ENCODE peak calls at places on chromosomes 12 and 14, in eight cellular contexts. One of them, this sample, is unnamed.

GRCh38 chr14:74407021-74407800 is 18.8 kb downstream of the SYNDIG1L start:
- DNase-seq in GM19239: no peak
- DNase-seq in astrocyte of the spinal cord: no peak
- DNase-seq in activated CD4-positive, alpha-beta T cell treated with anti-CD3 and anti-CD28 coated beads, Interleukin-2, amount 50 U/mL, for 48 hours: no peak
- DNase-seq in fibroblast of lung: no peak
- DNase-seq in ELR: no peak
- DNase-seq in NCI-H2029: no peak
- DNase-seq in adrenal gland: no peak
- DNase-seq in this sample: peak; percentile 17

GRCh38 chr14:71203306-71203705 is 296.0 kb downstream of the PCNX1 start:
- DNase-seq in GM19239: no peak
- DNase-seq in activated CD4-positive, alpha-beta T cell treated with anti-CD3 and anti-CD28 coated beads, Interleukin-2, amount 50 U/mL, for 48 hours: no peak
- DNase-seq in fibroblast of lung: no peak
- DNase-seq in ELR: peak; percentile 80
- DNase-seq in NCI-H2029: no peak
- DNase-seq in adrenal gland: no peak
- DNase-seq in astrocyte of the spinal cord: no peak
- DNase-seq in this sample: no peak

GRCh38 chr14:95468416-95469133 is 47.9 kb downstream of the SYNE3 start:
- DNase-seq in GM19239: no peak
- DNase-seq in ELR: no peak
- DNase-seq in astrocyte of the spinal cord: no peak
- DNase-seq in adrenal gland: no peak
- DNase-seq in activated CD4-positive, alpha-beta T cell treated with anti-CD3 and anti-CD28 coated beads, Interleukin-2, amount 50 U/mL, for 48 hours: no peak
- DNase-seq in NCI-H2029: no peak
- DNase-seq in fibroblast of lung: no peak
- DNase-seq in this sample: no peak

GRCh38 chr14:39447155-39447554 is 14.9 kb upstream of the FBXO33 start:
- DNase-seq in astrocyte of the spinal cord: no peak
- DNase-seq in GM19239: no peak
- DNase-seq in fibroblast of lung: no peak
- DNase-seq in adrenal gland: no peak
- DNase-seq in ELR: no peak
- DNase-seq in NCI-H2029: no peak
- DNase-seq in activated CD4-positive, alpha-beta T cell treated with anti-CD3 and anti-CD28 coated beads, Interleukin-2, amount 50 U/mL, for 48 hours: no peak
- DNase-seq in this sample: no peak

GRCh38 chr12:54629925-54630324 is 4.8 kb downstream of the LACRT start:
- DNase-seq in fibroblast of lung: no peak
- DNase-seq in NCI-H2029: no peak
- DNase-seq in GM19239: no peak
- DNase-seq in activated CD4-positive, alpha-beta T cell treated with anti-CD3 and anti-CD28 coated beads, Interleukin-2, amount 50 U/mL, for 48 hours: no peak
- DNase-seq in adrenal gland: no peak
- DNase-seq in astrocyte of the spinal cord: no peak
- DNase-seq in ELR: no peak
- DNase-seq in this sample: no peak

GRCh38 chr12:101172316-101172715 is 37.7 kb downstream of the SLC5A8 start:
- DNase-seq in NCI-H2029: no peak
- DNase-seq in fibroblast of lung: no peak
- DNase-seq in GM19239: no peak
- DNase-seq in astrocyte of the spinal cord: no peak
- DNase-seq in ELR: peak; percentile 66
- DNase-seq in activated CD4-positive, alpha-beta T cell treated with anti-CD3 and anti-CD28 coated beads, Interleukin-2, amount 50 U/mL, for 48 hours: no peak
- DNase-seq in adrenal gland: peak; percentile 27
- DNase-seq in this sample: peak; percentile 39

GRCh38 chr12:94174576-94174975 is 26.2 kb downstream of the PLXNC1 start:
- DNase-seq in NCI-H2029: no peak
- DNase-seq in fibroblast of lung: no peak
- DNase-seq in adrenal gland: peak; percentile 54
- DNase-seq in activated CD4-positive, alpha-beta T cell treated with anti-CD3 and anti-CD28 coated beads, Interleukin-2, amount 50 U/mL, for 48 hours: peak; percentile 40
- DNase-seq in GM19239: no peak
- DNase-seq in astrocyte of the spinal cord: no peak
- DNase-seq in ELR: no peak
- DNase-seq in this sample: no peak

GRCh38 chr12:3770891-3771290 is 18.0 kb upstream of the CRACR2A start:
- DNase-seq in GM19239: no peak
- DNase-seq in activated CD4-positive, alpha-beta T cell treated with anti-CD3 and anti-CD28 coated beads, Interleukin-2, amount 50 U/mL, for 48 hours: no peak
- DNase-seq in adrenal gland: no peak
- DNase-seq in fibroblast of lung: peak; percentile 84
- DNase-seq in ELR: peak; percentile 87
- DNase-seq in astrocyte of the spinal cord: peak; percentile 76
- DNase-seq in NCI-H2029: no peak
- DNase-seq in this sample: no peak

GRCh38 chr12:105469182-105469581 is 138.7 kb downstream of the C12orf75 start:
- DNase-seq in astrocyte of the spinal cord: no peak
- DNase-seq in adrenal gland: no peak
- DNase-seq in GM19239: no peak
- DNase-seq in fibroblast of lung: no peak
- DNase-seq in NCI-H2029: no peak
- DNase-seq in ELR: no peak
- DNase-seq in activated CD4-positive, alpha-beta T cell treated with anti-CD3 and anti-CD28 coated beads, Interleukin-2, amount 50 U/mL, for 48 hours: no peak
- DNase-seq in this sample: no peak

GRCh38 chr14:75969126-75969525 is 12.7 kb downstream of the TGFB3 start:
- DNase-seq in adrenal gland: no peak
- DNase-seq in ELR: no peak
- DNase-seq in astrocyte of the spinal cord: no peak
- DNase-seq in fibroblast of lung: no peak
- DNase-seq in NCI-H2029: no peak
- DNase-seq in GM19239: no peak
- DNase-seq in activated CD4-positive, alpha-beta T cell treated with anti-CD3 and anti-CD28 coated beads, Interleukin-2, amount 50 U/mL, for 48 hours: no peak
- DNase-seq in this sample: no peak

GRCh38 chr14:64997108-64997794 is 10.6 kb downstream of the FNTB start:
- DNase-seq in GM19239: no peak
- DNase-seq in fibroblast of lung: no peak
- DNase-seq in ELR: no peak
- DNase-seq in activated CD4-positive, alpha-beta T cell treated with anti-CD3 and anti-CD28 coated beads, Interleukin-2, amount 50 U/mL, for 48 hours: no peak
- DNase-seq in NCI-H2029: no peak
- DNase-seq in adrenal gland: no peak
- DNase-seq in astrocyte of the spinal cord: no peak
- DNase-seq in this sample: no peak

GRCh38 chr12:52871291-52871961 is 22.6 kb upstream of the KRT78 start:
- DNase-seq in activated CD4-positive, alpha-beta T cell treated with anti-CD3 and anti-CD28 coated beads, Interleukin-2, amount 50 U/mL, for 48 hours: no peak
- DNase-seq in fibroblast of lung: peak; percentile 85
- DNase-seq in NCI-H2029: no peak
- DNase-seq in ELR: peak; percentile 87
- DNase-seq in adrenal gland: no peak
- DNase-seq in astrocyte of the spinal cord: peak; percentile 76
- DNase-seq in GM19239: no peak
- DNase-seq in this sample: no peak

GRCh38 chr14:95445676-95446075 is 70.8 kb downstream of the SYNE3 start:
- DNase-seq in fibroblast of lung: no peak
- DNase-seq in adrenal gland: no peak
- DNase-seq in NCI-H2029: no peak
- DNase-seq in activated CD4-positive, alpha-beta T cell treated with anti-CD3 and anti-CD28 coated beads, Interleukin-2, amount 50 U/mL, for 48 hours: no peak
- DNase-seq in GM19239: no peak
- DNase-seq in astrocyte of the spinal cord: no peak
- DNase-seq in ELR: no peak
- DNase-seq in this sample: no peak

GRCh38 chr12:13444076-13444475 is 247.6 kb downstream of the EMP1 start:
- DNase-seq in fibroblast of lung: no peak
- DNase-seq in activated CD4-positive, alpha-beta T cell treated with anti-CD3 and anti-CD28 coated beads, Interleukin-2, amount 50 U/mL, for 48 hours: no peak
- DNase-seq in astrocyte of the spinal cord: no peak
- DNase-seq in ELR: no peak
- DNase-seq in GM19239: no peak
- DNase-seq in adrenal gland: no peak
- DNase-seq in NCI-H2029: no peak
- DNase-seq in this sample: no peak

GRCh38 chr12:105444050-105444808 is 113.7 kb downstream of the C12orf75 start:
- DNase-seq in activated CD4-positive, alpha-beta T cell treated with anti-CD3 and anti-CD28 coated beads, Interleukin-2, amount 50 U/mL, for 48 hours: no peak
- DNase-seq in fibroblast of lung: no peak
- DNase-seq in ELR: no peak
- DNase-seq in adrenal gland: no peak
- DNase-seq in astrocyte of the spinal cord: no peak
- DNase-seq in GM19239: no peak
- DNase-seq in NCI-H2029: no peak
- DNase-seq in this sample: no peak

GRCh38 chr12:114478891-114479290 is 72.9 kb upstream of the TBX5 start:
- DNase-seq in NCI-H2029: no peak
- DNase-seq in GM19239: no peak
- DNase-seq in adrenal gland: no peak
- DNase-seq in activated CD4-positive, alpha-beta T cell treated with anti-CD3 and anti-CD28 coated beads, Interleukin-2, amount 50 U/mL, for 48 hours: no peak
- DNase-seq in ELR: no peak
- DNase-seq in astrocyte of the spinal cord: no peak
- DNase-seq in fibroblast of lung: no peak
- DNase-seq in this sample: no peak

GRCh38 chr12:39975374-39975918 is 130.4 kb downstream of the SLC2A13 start:
- DNase-seq in fibroblast of lung: peak; percentile 20
- DNase-seq in adrenal gland: no peak
- DNase-seq in ELR: no peak
- DNase-seq in NCI-H2029: no peak
- DNase-seq in GM19239: no peak
- DNase-seq in astrocyte of the spinal cord: no peak
- DNase-seq in activated CD4-positive, alpha-beta T cell treated with anti-CD3 and anti-CD28 coated beads, Interleukin-2, amount 50 U/mL, for 48 hours: no peak
- DNase-seq in this sample: no peak

GRCh38 chr12:29316772-29317171 is 64.2 kb downstream of the ERGIC2 start:
- DNase-seq in fibroblast of lung: no peak
- DNase-seq in activated CD4-positive, alpha-beta T cell treated with anti-CD3 and anti-CD28 coated beads, Interleukin-2, amount 50 U/mL, for 48 hours: no peak
- DNase-seq in NCI-H2029: no peak
- DNase-seq in adrenal gland: peak; percentile 79
- DNase-seq in ELR: peak; percentile 37
- DNase-seq in GM19239: no peak
- DNase-seq in astrocyte of the spinal cord: peak; percentile 84
- DNase-seq in this sample: peak; percentile 17

GRCh38 chr12:106245767-106246166 is 2.1 kb downstream of the CKAP4 start:
- DNase-seq in astrocyte of the spinal cord: peak; percentile 69
- DNase-seq in adrenal gland: peak; percentile 70
- DNase-seq in fibroblast of lung: peak; percentile 63
- DNase-seq in ELR: peak; percentile 82
- DNase-seq in NCI-H2029: no peak
- DNase-seq in activated CD4-positive, alpha-beta T cell treated with anti-CD3 and anti-CD28 coated beads, Interleukin-2, amount 50 U/mL, for 48 hours: no peak
- DNase-seq in GM19239: no peak
- DNase-seq in this sample: peak; percentile 29

GRCh38 chr14:104729835-104730181 is 5.8 kb downstream of the ADSS1 start:
- DNase-seq in fibroblast of lung: no peak
- DNase-seq in ELR: no peak
- DNase-seq in GM19239: no peak
- DNase-seq in adrenal gland: no peak
- DNase-seq in astrocyte of the spinal cord: no peak
- DNase-seq in NCI-H2029: no peak
- DNase-seq in activated CD4-positive, alpha-beta T cell treated with anti-CD3 and anti-CD28 coated beads, Interleukin-2, amount 50 U/mL, for 48 hours: no peak
- DNase-seq in this sample: no peak

GRCh38 chr14:88210426-88210825 is 112.6 kb downstream of the KCNK10 start:
- DNase-seq in activated CD4-positive, alpha-beta T cell treated with anti-CD3 and anti-CD28 coated beads, Interleukin-2, amount 50 U/mL, for 48 hours: no peak
- DNase-seq in NCI-H2029: no peak
- DNase-seq in fibroblast of lung: no peak
- DNase-seq in astrocyte of the spinal cord: no peak
- DNase-seq in ELR: no peak
- DNase-seq in adrenal gland: no peak
- DNase-seq in GM19239: no peak
- DNase-seq in this sample: no peak

GRCh38 chr14:94143239-94143638 is 13.8 kb upstream of the IFI27L2 start:
- DNase-seq in astrocyte of the spinal cord: no peak
- DNase-seq in adrenal gland: no peak
- DNase-seq in activated CD4-positive, alpha-beta T cell treated with anti-CD3 and anti-CD28 coated beads, Interleukin-2, amount 50 U/mL, for 48 hours: no peak
- DNase-seq in NCI-H2029: no peak
- DNase-seq in ELR: peak; percentile 58
- DNase-seq in fibroblast of lung: no peak
- DNase-seq in GM19239: no peak
- DNase-seq in this sample: peak; percentile 54

GRCh38 chr14:68644101-68644500 is 148.8 kb downstream of the ZFP36L1 start:
- DNase-seq in ELR: no peak
- DNase-seq in activated CD4-positive, alpha-beta T cell treated with anti-CD3 and anti-CD28 coated beads, Interleukin-2, amount 50 U/mL, for 48 hours: no peak
- DNase-seq in GM19239: no peak
- DNase-seq in adrenal gland: peak; percentile 7
- DNase-seq in fibroblast of lung: no peak
- DNase-seq in astrocyte of the spinal cord: no peak
- DNase-seq in NCI-H2029: no peak
- DNase-seq in this sample: no peak